ENCODE peak calls at places on chromosomes 5 and 9, in eight cellular contexts. G is K562, Y is H1, K is HCT116, W is sigmoid colon, R is upper lobe of left lung, V is esophagus muscularis mucosa, P is spleen. E is an unnamed sample.

GRCh38 chr5:75053286-75054109 is 1.1 kb upstream of the GCNT4 start:
- DNase-seq in R (peak; percentile 92), K (no peak), G (no peak), V (no peak), Y (no peak), P (peak; percentile 85), W (peak; percentile 71), E (peak; percentile 68)

GRCh38 chr5:14913141-14913540 is 41.6 kb upstream of the ANKH start:
- DNase-seq in P (no peak), W (no peak), K (no peak), R (no peak), G (no peak), V (no peak), Y (no peak), E (no peak)

GRCh38 chr5:115979203-115979602 is 16.9 kb downstream of the LVRN start:
- DNase-seq in V (no peak), Y (no peak), P (no peak), K (no peak), W (no peak), G (no peak), R (no peak), E (no peak)

GRCh38 chr5:150508828-150509227 is 897 bp downstream of the NDST1 start:
- DNase-seq in Y (no peak), W (no peak), V (no peak), G (no peak), K (no peak), P (no peak), R (no peak), E (no peak)

GRCh38 chr5:69271376-69271775 is 36.7 kb downstream of the CDK7 start:
- DNase-seq in K (no peak), G (no peak), W (no peak), Y (no peak), P (no peak), R (no peak), V (no peak), E (no peak)

GRCh38 chr5:58240286-58240685 is 219.6 kb downstream of the PLK2 start:
- DNase-seq in P (no peak), R (no peak), V (no peak), Y (no peak), W (no peak), G (no peak), K (no peak), E (no peak)

GRCh38 chr9:130284249-130284625 is 18.7 kb downstream of the HMCN2 start:
- DNase-seq in W (peak; percentile 64), P (no peak), Y (no peak), R (no peak), G (no peak), K (no peak), V (no peak), E (no peak)

GRCh38 chr9:96596601-96597111 is 23.0 kb downstream of the CDC14B start:
- DNase-seq in R (no peak), G (no peak), V (no peak), K (no peak), Y (no peak), P (no peak), W (no peak), E (no peak)

GRCh38 chr5:1388383-1388967 is 43.6 kb upstream of the CLPTM1L start:
- DNase-seq in W (no peak), G (no peak), R (no peak), Y (no peak), V (no peak), P (no peak), K (no peak), E (no peak)

GRCh38 chr5:42454216-42454995 is 31.2 kb downstream of the GHR start:
- DNase-seq in V (no peak), W (no peak), Y (no peak), R (no peak), G (no peak), P (no peak), K (no peak), E (no peak)

GRCh38 chr5:103744159-103744558 is 181.6 kb upstream of the NUDT12 start:
- DNase-seq in P (no peak), Y (no peak), G (no peak), W (no peak), R (no peak), V (no peak), K (no peak), E (no peak)

GRCh38 chr5:123810253-123810652 is 298.3 kb downstream of the CSNK1G3 start:
- DNase-seq in W (no peak), V (no peak), K (no peak), R (no peak), P (no peak), Y (no peak), G (no peak), E (no peak)

GRCh38 chr5:119366537-119366874 is 10.7 kb downstream of the TNFAIP8 start:
- DNase-seq in R (no peak), K (no peak), V (no peak), G (no peak), W (no peak), Y (no peak), P (no peak), E (no peak)

GRCh38 chr5:43985411-43985810 is 382.4 kb downstream of the NNT start:
- DNase-seq in Y (no peak), K (no peak), G (no peak), P (no peak), W (no peak), R (no peak), V (no peak), E (no peak)

GRCh38 chr5:96714450-96714849 is 52.3 kb downstream of the CAST start:
- DNase-seq in P (no peak), Y (no peak), K (no peak), G (no peak), W (no peak), V (no peak), R (no peak), E (no peak)

GRCh38 chr9:4831119-4831518 is 38.4 kb downstream of the RCL1 start:
- DNase-seq in V (no peak), K (no peak), Y (no peak), W (no peak), P (no peak), G (no peak), R (no peak), E (no peak)

GRCh38 chr9:124360277-124360676 is 55.0 kb downstream of the PSMB7 start:
- DNase-seq in R (no peak), W (no peak), Y (no peak), P (no peak), G (no peak), K (no peak), V (no peak), E (no peak)

GRCh38 chr9:138075961-138076649 is 198.5 kb downstream of the CACNA1B start:
- DNase-seq in V (peak; percentile 77), R (no peak), W (no peak), Y (no peak), G (no peak), P (no peak), K (no peak), E (peak; percentile 67)

GRCh38 chr5:141951341-141951781 is 6.6 kb downstream of the PCDH12 start:
- DNase-seq in K (no peak), Y (peak; percentile 50), W (no peak), P (no peak), V (no peak), G (peak; percentile 55), R (no peak), E (no peak)

GRCh38 chr5:108700928-108701327 is 46.8 kb upstream of the FER start:
- DNase-seq in R (no peak), P (no peak), G (no peak), Y (no peak), W (no peak), K (no peak), V (no peak), E (no peak)

GRCh38 chr9:87223397-87224246 is 274.0 kb upstream of the DAPK1 start:
- DNase-seq in P (no peak), K (no peak), G (no peak), V (no peak), W (no peak), R (peak; percentile 3), Y (no peak), E (no peak)

GRCh38 chr5:79774171-79774854 is 84.7 kb downstream of the CMYA5 start:
- DNase-seq in G (peak; percentile 63), W (no peak), V (no peak), R (peak; percentile 34), K (peak; percentile 41), P (no peak), Y (peak; percentile 83), E (no peak)

GRCh38 chr9:8486095-8486494 is 686.5 kb upstream of the DMAC1 start:
- DNase-seq in P (no peak), K (no peak), V (no peak), G (no peak), W (no peak), Y (peak; percentile 50), R (no peak), E (no peak)
- TF ChIP-seq CTCF in P (no peak), K (no peak), V (peak; percentile 12), G (no peak), W (no peak), Y (peak; percentile 58), R (no peak), E (no peak)

GRCh38 chr5:134742134-134742533 is 3.8 kb downstream of the CAMLG start:
- DNase-seq in K (no peak), Y (no peak), V (no peak), P (no peak), W (no peak), R (no peak), G (no peak), E (no peak)
- TF ChIP-seq POLR2AphosphoS5 in K (no peak), Y (no peak), V (no peak), P (no peak), W (no peak), R (no peak), G (no peak), E (no peak)

DNA sequence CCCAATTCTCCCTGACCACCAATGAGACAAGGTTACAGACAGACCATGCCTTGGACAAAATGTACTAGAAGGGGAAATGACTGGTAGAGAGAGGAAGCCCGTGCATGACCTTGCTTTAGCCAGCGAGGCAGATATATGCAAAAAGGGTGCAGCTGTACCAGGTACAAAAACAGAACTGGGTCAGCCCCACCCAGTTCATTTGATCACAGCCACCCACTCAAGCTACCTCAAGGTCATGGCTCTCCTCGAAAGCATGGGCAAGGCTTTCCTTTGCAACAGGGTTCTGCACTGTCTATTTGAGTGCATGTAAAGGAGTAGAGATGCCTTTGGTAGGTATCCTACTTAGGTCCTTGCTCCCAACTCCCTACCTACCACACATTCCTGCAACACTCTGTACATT is 33.3 kb downstream of the TLE1 start:
- DNase-seq in Y (no peak), R (no peak), G (no peak), W (no peak), V (no peak), P (peak; percentile 83), K (no peak), E (no peak)
- TF ChIP-seq POLR2A in Y (no peak), R (no peak), G (no peak), W (no peak), V (no peak), P (no peak), K (no peak), E (no peak)

DNA sequence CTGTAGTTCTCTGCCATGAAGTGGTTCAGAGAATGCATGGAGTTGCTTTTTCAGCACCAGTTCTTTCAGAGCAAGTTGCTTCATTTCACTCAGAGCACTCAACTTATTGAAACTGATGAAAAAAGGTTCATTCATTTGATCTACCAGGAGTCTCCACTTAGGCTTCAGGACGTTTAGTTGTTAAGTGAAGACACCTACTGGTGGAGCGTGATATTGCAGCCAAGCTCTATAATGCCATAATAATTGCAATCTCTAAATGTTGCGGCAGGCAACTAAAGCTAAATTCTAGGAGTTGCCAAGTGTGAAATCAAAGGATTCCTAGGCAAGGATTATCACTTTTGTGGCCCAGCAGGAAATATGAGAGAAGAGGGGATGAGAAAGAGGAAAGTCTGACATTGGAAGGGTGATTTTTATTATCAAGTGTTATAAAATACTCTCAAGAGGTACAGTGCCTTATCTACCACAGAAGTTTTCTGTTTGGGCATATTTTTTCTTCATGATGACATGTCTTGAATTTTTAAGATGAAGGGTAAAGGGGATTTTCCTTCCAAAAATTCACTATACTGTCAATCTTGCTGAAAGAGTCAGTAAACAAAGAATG is 83.6 kb downstream of the SH3PXD2B start:
- DNase-seq in R (no peak), Y (no peak), P (no peak), W (no peak), V (no peak), G (peak; percentile 27), K (peak; percentile 33), E (no peak)
- TF ChIP-seq CTCF in R (peak; percentile 29), Y (peak; percentile 51), P (peak; percentile 46), W (peak; percentile 15), V (peak; percentile 62), G (no peak), K (peak; percentile 67), E (peak; percentile 23)